ENCODE peak calls at places on chromosomes 5 and 9, in four cellular contexts. L, J, P and M are unnamed samples.

GRCh38 chr5:86861514-86861913 is 243.8 kb downstream of the COX7C start:
- DNase-seq in L (peak), J (no peak), P (no peak), M (peak)

GRCh38 chr5:65061250-65061973 is 292.7 kb downstream of the CWC27 start:
- DNase-seq in L (no peak), J (no peak), P (no peak), M (no peak)

GRCh38 chr9:130020618-130021017 is 22.4 kb downstream of the FNBP1 start:
- DNase-seq in L (no peak), J (no peak), P (no peak), M (no peak)

GRCh38 chr9:2473691-2474090 is 147.9 kb upstream of the VLDLR start:
- DNase-seq in L (no peak), J (no peak), P (no peak), M (no peak)

GRCh38 chr5:68708156-68708841 is 385.5 kb upstream of the SLC30A5 start:
- DNase-seq in L (no peak), J (no peak), P (no peak), M (no peak)

GRCh38 chr9:89667730-89668129 is 62.9 kb downstream of the GADD45G start:
- DNase-seq in L (no peak), J (no peak), P (no peak), M (no peak)

GRCh38 chr9:135340726-135341475 is 138.7 kb upstream of the PPP1R26 start:
- DNase-seq in L (no peak), J (no peak), P (no peak), M (no peak)

GRCh38 chr9:132514821-132515220 is 67.6 kb upstream of the BARHL1 start:
- DNase-seq in L (no peak), J (no peak), P (no peak), M (no peak)

GRCh38 chr5:37735649-37736347 is 104.0 kb downstream of the GDNF start:
- DNase-seq in L (no peak), J (no peak), P (peak), M (no peak)

GRCh38 chr9:99573052-99573451 is 248.6 kb upstream of the NR4A3 start:
- DNase-seq in L (no peak), J (no peak), P (peak), M (no peak)

GRCh38 chr5:148949871-148950863 is 112.7 kb downstream of the SH3TC2 start:
- DNase-seq in L (no peak), J (no peak), P (no peak), M (no peak)